ENCODE peak calls at places on chromosomes 12 and 14, in ten cellular contexts. One of them, this sample, is unnamed.

GRCh38 chr14:102819176-102819628 is 42.0 kb downstream of the TRAF3 start:
- DNase-seq in ovary: no peak
- DNase-seq in cardiac muscle cell: no peak
- DNase-seq in CD8-positive, alpha-beta T cell: no peak
- DNase-seq in right lobe of liver: peak
- DNase-seq in NB4: no peak
- DNase-seq in Jurkat, Clone E6-1: no peak
- DNase-seq in IMR-90: no peak
- DNase-seq in lung: no peak
- DNase-seq in tibial nerve: no peak
- DNase-seq in this sample: no peak

GRCh38 chr12:30110970-30111586 is 327.3 kb upstream of the TMTC1 start:
- DNase-seq in right lobe of liver: no peak
- DNase-seq in tibial nerve: no peak
- DNase-seq in IMR-90: peak
- DNase-seq in CD8-positive, alpha-beta T cell: no peak
- DNase-seq in NB4: no peak
- DNase-seq in Jurkat, Clone E6-1: no peak
- DNase-seq in lung: no peak
- DNase-seq in cardiac muscle cell: no peak
- DNase-seq in ovary: no peak
- DNase-seq in this sample: no peak

GRCh38 chr14:96058606-96059200 is 19.5 kb downstream of the C14orf132 start:
- DNase-seq in tibial nerve: no peak
- DNase-seq in IMR-90: no peak
- DNase-seq in Jurkat, Clone E6-1: no peak
- DNase-seq in NB4: no peak
- DNase-seq in right lobe of liver: no peak
- DNase-seq in ovary: no peak
- DNase-seq in cardiac muscle cell: no peak
- DNase-seq in CD8-positive, alpha-beta T cell: no peak
- DNase-seq in lung: no peak
- DNase-seq in this sample: no peak

GRCh38 chr14:64807588-64807987 is 72.1 kb downstream of the SPTB start:
- DNase-seq in Jurkat, Clone E6-1: no peak
- DNase-seq in NB4: no peak
- DNase-seq in lung: no peak
- DNase-seq in cardiac muscle cell: no peak
- DNase-seq in tibial nerve: no peak
- DNase-seq in right lobe of liver: no peak
- DNase-seq in IMR-90: no peak
- DNase-seq in ovary: no peak
- DNase-seq in CD8-positive, alpha-beta T cell: no peak
- DNase-seq in this sample: no peak

GRCh38 chr12:11577658-11578260 is 71.7 kb upstream of the ETV6 start:
- DNase-seq in CD8-positive, alpha-beta T cell: no peak
- DNase-seq in right lobe of liver: no peak
- DNase-seq in ovary: no peak
- DNase-seq in lung: no peak
- DNase-seq in tibial nerve: no peak
- DNase-seq in Jurkat, Clone E6-1: no peak
- DNase-seq in IMR-90: peak
- DNase-seq in cardiac muscle cell: no peak
- DNase-seq in NB4: no peak
- DNase-seq in this sample: no peak

GRCh38 chr14:37585971-37586759 is 8.9 kb downstream of the FOXA1 start:
- DNase-seq in CD8-positive, alpha-beta T cell: no peak
- DNase-seq in IMR-90: no peak
- DNase-seq in NB4: no peak
- DNase-seq in right lobe of liver: no peak
- DNase-seq in Jurkat, Clone E6-1: no peak
- DNase-seq in tibial nerve: no peak
- DNase-seq in lung: no peak
- DNase-seq in cardiac muscle cell: no peak
- DNase-seq in ovary: no peak
- DNase-seq in this sample: no peak

GRCh38 chr12:91965781-91966180 is 179.9 kb downstream of the BTG1 start:
- DNase-seq in NB4: no peak
- DNase-seq in cardiac muscle cell: no peak
- DNase-seq in ovary: no peak
- DNase-seq in right lobe of liver: no peak
- DNase-seq in CD8-positive, alpha-beta T cell: no peak
- DNase-seq in Jurkat, Clone E6-1: no peak
- DNase-seq in tibial nerve: no peak
- DNase-seq in IMR-90: no peak
- DNase-seq in lung: no peak
- DNase-seq in this sample: no peak

GRCh38 chr12:104975621-104976343 is 10.3 kb upstream of the NOPCHAP1 start:
- DNase-seq in right lobe of liver: no peak
- DNase-seq in ovary: no peak
- DNase-seq in cardiac muscle cell: no peak
- DNase-seq in lung: no peak
- DNase-seq in IMR-90: peak
- DNase-seq in NB4: peak
- DNase-seq in tibial nerve: no peak
- DNase-seq in Jurkat, Clone E6-1: no peak
- DNase-seq in CD8-positive, alpha-beta T cell: no peak
- DNase-seq in this sample: no peak

GRCh38 chr12:108237272-108237671 is 101.8 kb downstream of the CMKLR1 start:
- DNase-seq in Jurkat, Clone E6-1: no peak
- DNase-seq in IMR-90: no peak
- DNase-seq in lung: no peak
- DNase-seq in tibial nerve: no peak
- DNase-seq in CD8-positive, alpha-beta T cell: no peak
- DNase-seq in cardiac muscle cell: no peak
- DNase-seq in right lobe of liver: no peak
- DNase-seq in NB4: peak
- DNase-seq in ovary: no peak
- DNase-seq in this sample: peak

GRCh38 chr12:111429760-111430417 is 24.2 kb downstream of the SH2B3 start:
- DNase-seq in ovary: no peak
- DNase-seq in right lobe of liver: no peak
- DNase-seq in tibial nerve: no peak
- DNase-seq in CD8-positive, alpha-beta T cell: peak
- DNase-seq in Jurkat, Clone E6-1: no peak
- DNase-seq in cardiac muscle cell: no peak
- DNase-seq in NB4: no peak
- DNase-seq in lung: no peak
- DNase-seq in IMR-90: no peak
- DNase-seq in this sample: no peak

GRCh38 chr12:43976027-43976426 is 140.1 kb downstream of the TMEM117 start:
- DNase-seq in right lobe of liver: no peak
- DNase-seq in Jurkat, Clone E6-1: no peak
- DNase-seq in cardiac muscle cell: no peak
- DNase-seq in NB4: no peak
- DNase-seq in ovary: no peak
- DNase-seq in CD8-positive, alpha-beta T cell: no peak
- DNase-seq in lung: no peak
- DNase-seq in IMR-90: peak
- DNase-seq in tibial nerve: no peak
- DNase-seq in this sample: no peak

DNA sequence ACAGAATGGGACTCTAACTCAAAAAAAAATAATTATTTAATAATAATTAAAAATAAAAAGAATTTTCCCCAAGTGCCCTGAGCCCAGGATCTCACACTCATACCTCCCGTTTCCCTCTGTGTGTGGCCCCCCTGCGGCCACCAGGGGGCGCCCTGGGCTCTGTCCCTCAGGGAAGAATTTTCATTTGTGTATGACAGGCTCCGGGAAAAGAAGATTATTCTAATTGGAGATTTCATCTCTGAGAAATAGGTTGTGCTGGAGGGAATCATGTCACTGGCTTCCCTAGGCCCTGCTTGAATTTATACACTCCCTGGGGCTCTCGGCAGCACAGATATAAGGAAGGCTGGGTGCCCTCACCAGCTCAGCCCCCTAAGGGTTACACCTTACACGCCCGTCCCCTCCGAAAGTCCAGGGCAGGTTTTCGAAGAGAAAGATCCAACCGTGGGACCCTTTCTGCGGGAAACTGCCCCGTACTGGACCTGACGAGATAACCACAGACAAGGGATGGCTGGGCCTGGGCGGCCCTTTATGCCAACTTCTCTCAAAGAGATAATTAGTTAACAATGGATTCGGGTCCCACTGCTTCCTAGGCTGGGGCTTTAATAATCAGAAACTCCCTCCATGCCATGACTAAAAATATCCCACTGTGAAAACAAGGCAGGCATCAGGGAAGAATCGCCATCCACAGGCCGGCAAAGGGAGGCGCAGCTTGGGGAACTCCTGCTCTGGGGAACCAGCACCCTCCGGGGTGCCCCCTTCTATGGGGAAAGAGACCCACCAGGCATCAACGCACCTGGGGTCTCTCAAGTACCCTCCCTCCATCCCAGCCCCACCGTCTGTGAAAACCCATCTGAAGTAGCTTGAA is 80.7 kb downstream of the KDM2B start:
- DNase-seq in CD8-positive, alpha-beta T cell: peak
- DNase-seq in tibial nerve: peak
- DNase-seq in right lobe of liver: peak
- DNase-seq in ovary: peak
- DNase-seq in cardiac muscle cell: peak
- DNase-seq in lung: peak
- DNase-seq in Jurkat, Clone E6-1: no peak
- DNase-seq in IMR-90: peak
- DNase-seq in NB4: peak
- DNase-seq in this sample: peak
- H3K4me3 ChIP-seq in CD8-positive, alpha-beta T cell: no peak
- H3K4me3 ChIP-seq in tibial nerve: peak
- H3K4me3 ChIP-seq in right lobe of liver: peak
- H3K4me3 ChIP-seq in ovary: no peak
- H3K4me3 ChIP-seq in cardiac muscle cell: no peak
- H3K4me3 ChIP-seq in lung: no peak
- H3K4me3 ChIP-seq in Jurkat, Clone E6-1: no peak
- H3K4me3 ChIP-seq in IMR-90: no peak
- H3K4me3 ChIP-seq in NB4: no peak
- H3K4me3 ChIP-seq in this sample: peak

GRCh38 chr12:113057565-113058485 is 1.3 kb downstream of the DTX1 start:
- DNase-seq in NB4: no peak
- DNase-seq in tibial nerve: no peak
- DNase-seq in right lobe of liver: peak
- DNase-seq in ovary: no peak
- DNase-seq in IMR-90: no peak
- DNase-seq in cardiac muscle cell: no peak
- DNase-seq in Jurkat, Clone E6-1: no peak
- DNase-seq in lung: no peak
- DNase-seq in CD8-positive, alpha-beta T cell: no peak
- DNase-seq in this sample: no peak
- H3K4me3 ChIP-seq in NB4: no peak
- H3K4me3 ChIP-seq in tibial nerve: peak
- H3K4me3 ChIP-seq in right lobe of liver: peak
- H3K4me3 ChIP-seq in ovary: no peak
- H3K4me3 ChIP-seq in IMR-90: no peak
- H3K4me3 ChIP-seq in cardiac muscle cell: no peak
- H3K4me3 ChIP-seq in Jurkat, Clone E6-1: peak
- H3K4me3 ChIP-seq in lung: no peak
- H3K4me3 ChIP-seq in CD8-positive, alpha-beta T cell: peak
- H3K4me3 ChIP-seq in this sample: no peak

DNA sequence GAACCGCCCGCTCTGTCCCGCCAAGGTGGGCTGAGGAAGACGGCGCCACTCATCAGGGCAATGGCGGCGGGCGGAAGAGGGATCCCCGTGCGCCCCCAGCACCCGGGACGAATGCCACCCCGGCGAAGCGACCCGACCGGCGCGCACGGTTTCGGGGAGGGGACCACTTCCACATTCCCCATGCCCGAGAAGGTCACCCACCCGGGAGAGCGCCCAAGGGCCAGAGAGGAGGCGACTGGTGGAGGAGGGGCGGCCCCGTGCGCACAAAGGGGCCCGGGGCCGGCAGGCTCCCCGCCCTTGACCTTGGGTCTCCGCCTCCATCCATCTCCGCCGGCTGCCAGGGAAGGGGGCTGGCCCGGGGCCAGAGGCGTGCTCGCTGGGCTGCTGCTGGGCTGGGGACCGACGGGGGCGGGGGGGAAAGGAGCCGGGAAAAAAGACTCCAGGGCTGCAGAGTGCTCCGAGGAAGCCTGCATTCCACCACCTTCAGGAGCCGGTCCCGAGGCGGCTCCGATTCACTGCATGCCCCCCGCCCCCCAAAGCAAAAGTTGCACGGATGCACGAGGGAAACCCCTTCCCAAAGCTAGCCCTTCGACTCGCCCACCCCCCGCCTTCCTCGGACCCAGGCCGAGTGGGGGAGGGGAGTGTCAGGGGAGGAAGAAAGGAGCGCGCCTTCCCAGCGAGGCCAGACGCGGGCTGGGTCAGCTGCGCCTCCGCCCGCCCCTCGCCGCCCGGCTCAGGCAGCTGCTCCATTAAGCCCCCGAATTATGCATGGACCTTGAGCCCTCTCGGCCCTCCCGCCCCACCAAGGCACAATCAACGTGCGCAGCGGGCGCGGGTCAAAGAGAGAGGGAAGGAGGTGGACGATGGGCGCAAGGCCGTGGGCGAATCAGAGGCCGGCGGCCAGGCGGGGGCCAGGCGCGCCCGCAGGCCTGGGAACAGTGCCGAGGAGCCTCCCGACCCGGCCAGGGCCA is 26.2 kb downstream of the BCL11B start:
- DNase-seq in lung: no peak
- DNase-seq in CD8-positive, alpha-beta T cell: no peak
- DNase-seq in tibial nerve: no peak
- DNase-seq in cardiac muscle cell: peak
- DNase-seq in ovary: peak
- DNase-seq in right lobe of liver: no peak
- DNase-seq in NB4: no peak
- DNase-seq in Jurkat, Clone E6-1: no peak
- DNase-seq in IMR-90: no peak
- DNase-seq in this sample: no peak
- H3K4me3 ChIP-seq in lung: no peak
- H3K4me3 ChIP-seq in CD8-positive, alpha-beta T cell: peak
- H3K4me3 ChIP-seq in tibial nerve: no peak
- H3K4me3 ChIP-seq in cardiac muscle cell: peak
- H3K4me3 ChIP-seq in ovary: no peak
- H3K4me3 ChIP-seq in right lobe of liver: no peak
- H3K4me3 ChIP-seq in NB4: no peak
- H3K4me3 ChIP-seq in Jurkat, Clone E6-1: no peak
- H3K4me3 ChIP-seq in IMR-90: no peak
- H3K4me3 ChIP-seq in this sample: no peak

GRCh38 chr14:52948836-52949235 is 2.0 kb downstream of the FERMT2 start:
- DNase-seq in IMR-90: no peak
- DNase-seq in NB4: no peak
- DNase-seq in right lobe of liver: no peak
- DNase-seq in lung: no peak
- DNase-seq in Jurkat, Clone E6-1: no peak
- DNase-seq in ovary: no peak
- DNase-seq in cardiac muscle cell: no peak
- DNase-seq in tibial nerve: no peak
- DNase-seq in CD8-positive, alpha-beta T cell: no peak
- DNase-seq in this sample: no peak
- H3K4me3 ChIP-seq in IMR-90: peak
- H3K4me3 ChIP-seq in NB4: no peak
- H3K4me3 ChIP-seq in right lobe of liver: peak
- H3K4me3 ChIP-seq in lung: no peak
- H3K4me3 ChIP-seq in Jurkat, Clone E6-1: no peak
- H3K4me3 ChIP-seq in ovary: peak
- H3K4me3 ChIP-seq in cardiac muscle cell: peak
- H3K4me3 ChIP-seq in tibial nerve: peak
- H3K4me3 ChIP-seq in CD8-positive, alpha-beta T cell: no peak
- H3K4me3 ChIP-seq in this sample: no peak